ENCODE peak calls at places on chromosomes 16 and 17, in four cellular contexts. S is ELR, D is retinal pigment epithelial cell, J is brain microvascular endothelial cell. B is an unnamed sample.
A peak's percentile ranks its signal among the peaks of the same experiment; 100 is the strongest.

GRCh38 chr17:9101356-9101755 is 80.0 kb downstream of the NTN1 start:
- DNase-seq in S (no peak), D (no peak), J (no peak), B (no peak)

GRCh38 chr17:44397479-44398440 is 8.3 kb upstream of the ITGA2B start:
- DNase-seq in J (no peak), D (no peak), S (no peak), B (no peak)

GRCh38 chr17:82031303-82031884 is at the start of gene RAC3:
- DNase-seq in J (no peak), D (no peak), S (peak; percentile 66), B (peak; percentile 58)

GRCh38 chr16:85927326-85927725 is 28.4 kb downstream of the IRF8 start:
- DNase-seq in S (no peak), J (no peak), D (no peak), B (no peak)

GRCh38 chr17:73191443-73192218 is 1.2 kb upstream of the COG1 start:
- DNase-seq in D (no peak), J (peak; percentile 64), S (peak; percentile 81), B (peak; percentile 91)

GRCh38 chr16:83561876-83562275 is 245.9 kb upstream of the HSBP1 start:
- DNase-seq in S (peak; percentile 31), D (no peak), J (peak; percentile 40), B (peak; percentile 10)

GRCh38 chr17:44071772-44072171 is 1.2 kb downstream of the G6PC3 start:
- DNase-seq in J (no peak), D (no peak), S (peak; percentile 44), B (peak; percentile 41)

GRCh38 chr17:20989991-20990855 is 52.6 kb downstream of the USP22 start:
- DNase-seq in J (no peak), S (no peak), D (no peak), B (no peak)

GRCh38 chr16:77169650-77170236 is 21.2 kb upstream of the MON1B start:
- DNase-seq in J (peak; percentile 23), S (peak; percentile 60), D (no peak), B (peak; percentile 55)

B was measured in PC-3.